ENCODE peak calls at places on chromosome 20, in nine cellular contexts. B is ovary; A is choroid plexus epithelial cell; O is lower lobe of right lung; U is CD8-positive, alpha-beta T cell; V is WTC11; J is neural crest cell; L is transverse colon; N is AG09319. Q is an unnamed sample.

GRCh38 chr20:12177657-12178293 is 260.1 kb downstream of the BTBD3 start:
- DNase-seq in B (no peak), A (no peak), O (no peak), U (no peak), V (no peak), J (no peak), L (peak; percentile 79), N (no peak), Q (no peak)

GRCh38 chr20:38844963-38845362 is 39.5 kb downstream of the PPP1R16B start:
- DNase-seq in B (no peak), A (no peak), O (no peak), U (no peak), V (no peak), J (no peak), L (no peak), N (no peak), Q (no peak)

GRCh38 chr20:48823960-48824497 is 3.8 kb downstream of the PREX1 start:
- DNase-seq in B (no peak), A (peak; percentile 63), O (no peak), U (peak; percentile 59), V (no peak), J (no peak), L (no peak), N (peak; percentile 42), Q (no peak)

GRCh38 chr20:47133809-47134456 is 222.6 kb downstream of the ZMYND8 start:
- DNase-seq in B (no peak), A (peak; percentile 88), O (no peak), U (no peak), V (no peak), J (no peak), L (no peak), N (no peak), Q (no peak)

GRCh38 chr20:60453847-60454246 is 495.6 kb downstream of the CDH26 start:
- DNase-seq in B (no peak), A (no peak), O (no peak), U (no peak), V (peak; percentile 65), J (no peak), L (no peak), N (no peak), Q (no peak)

GRCh38 chr20:46701986-46702385 is 7.5 kb upstream of the SLC2A10 start:
- DNase-seq in B (no peak), A (no peak), O (no peak), U (no peak), V (no peak), J (no peak), L (no peak), N (no peak), Q (no peak)

GRCh38 chr20:51928931-51929330 is 126.6 kb upstream of the SALL4 start:
- DNase-seq in B (no peak), A (no peak), O (no peak), U (no peak), V (no peak), J (no peak), L (no peak), N (no peak), Q (no peak)

GRCh38 chr20:21562656-21563055 is 48.8 kb upstream of the NKX2-2 start:
- DNase-seq in B (no peak), A (no peak), O (no peak), U (no peak), V (no peak), J (no peak), L (no peak), N (no peak), Q (no peak)

GRCh38 chr20:51158226-51158625 is 135.3 kb upstream of the KCNG1 start:
- DNase-seq in B (no peak), A (no peak), O (no peak), U (no peak), V (no peak), J (no peak), L (no peak), N (no peak), Q (no peak)

GRCh38 chr20:12966468-12967085 is 42.2 kb upstream of the SPTLC3 start:
- DNase-seq in B (no peak), A (peak; percentile 87), O (no peak), U (no peak), V (no peak), J (no peak), L (no peak), N (peak; percentile 10), Q (no peak)

GRCh38 chr20:49853640-49854039 is 41.0 kb downstream of the SLC9A8 start:
- DNase-seq in B (no peak), A (peak; percentile 89), O (no peak), U (no peak), V (peak; percentile 30), J (peak; percentile 30), L (no peak), N (no peak), Q (no peak)

GRCh38 chr20:10131612-10132345 is 86.9 kb upstream of the SNAP25 start:
- DNase-seq in B (peak; percentile 69), A (peak; percentile 80), O (no peak), U (no peak), V (peak; percentile 24), J (no peak), L (peak; percentile 20), N (peak; percentile 31), Q (no peak)

GRCh38 chr20:10790013-10790412 is 116.2 kb upstream of the JAG1 start:
- DNase-seq in B (no peak), A (no peak), O (no peak), U (no peak), V (no peak), J (no peak), L (no peak), N (no peak), Q (no peak)

DNA sequence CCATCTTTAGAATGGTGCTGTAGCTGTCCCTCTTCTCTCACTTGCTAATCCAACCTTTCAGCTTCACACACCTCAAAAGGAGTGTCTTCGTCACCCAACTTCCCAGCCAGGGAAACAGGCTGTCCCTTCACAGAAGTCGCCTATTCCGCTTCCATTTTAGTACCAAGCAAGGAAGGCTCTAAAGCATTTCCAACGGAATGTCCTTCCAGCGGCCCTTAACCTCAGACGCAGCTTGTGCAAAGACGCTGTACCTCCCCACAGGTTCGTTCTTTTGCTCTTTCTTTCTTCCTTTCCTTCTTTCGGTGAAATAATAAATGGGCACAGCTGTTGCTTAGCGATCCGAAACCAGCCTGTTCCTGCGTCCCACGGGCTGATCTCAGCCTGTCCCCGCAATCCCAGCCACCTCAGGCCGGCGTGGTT is 1.5 kb downstream of the PTPRT start:
- DNase-seq in B (no peak), A (no peak), O (no peak), U (no peak), V (no peak), J (no peak), L (no peak), N (no peak), Q (no peak)
- TF ChIP-seq CTCF in B (no peak), A (no peak), O (no peak), U (no peak), V (no peak), J (no peak), L (no peak), N (no peak), Q (no peak)

DNA sequence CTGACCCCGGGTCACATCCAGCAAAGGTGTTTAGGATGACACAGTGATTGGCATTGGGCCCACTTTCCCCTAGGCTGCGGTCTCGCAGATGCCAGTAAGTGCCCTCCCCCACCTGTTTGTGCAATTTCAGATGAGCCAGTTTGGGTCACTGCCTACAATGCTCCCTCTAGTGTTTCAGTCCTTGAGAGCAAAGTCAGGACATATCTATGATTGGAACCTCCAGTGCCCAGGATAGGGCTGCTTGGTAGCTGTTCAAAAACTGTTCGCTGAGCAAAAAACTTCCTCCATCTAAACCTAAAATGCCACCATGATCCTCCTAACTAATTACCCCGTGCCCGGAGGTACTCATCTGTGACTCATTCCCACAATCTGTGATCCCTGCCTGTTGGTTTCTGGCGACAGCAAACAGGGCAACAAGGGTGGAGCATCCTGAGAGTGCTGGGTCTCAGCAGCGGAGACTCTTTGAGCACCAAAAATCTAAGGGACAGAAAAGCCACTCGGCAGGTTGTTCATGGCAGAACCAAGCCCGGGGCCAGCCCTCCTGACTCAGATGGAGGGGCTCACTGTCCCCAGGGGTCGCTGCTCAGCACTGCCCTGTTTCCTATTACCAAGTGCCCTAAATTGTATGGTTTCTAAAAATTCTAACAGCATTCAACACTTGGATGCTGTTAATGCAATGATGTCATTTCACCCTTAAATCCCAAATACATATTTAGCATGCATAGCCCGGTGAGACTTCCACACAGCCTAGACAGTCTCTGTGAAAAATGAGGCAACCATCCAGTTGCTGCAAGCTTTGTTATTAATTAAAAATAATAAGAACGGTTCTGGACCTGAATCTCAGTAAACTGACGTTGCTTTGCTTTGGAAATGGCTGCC is 5.0 kb downstream of the VSX1 start:
- DNase-seq in B (no peak), A (no peak), O (no peak), U (no peak), V (no peak), J (no peak), L (peak; percentile 53), N (no peak), Q (peak; percentile 7)
- TF ChIP-seq CTCF in B (no peak), A (peak; percentile 47), O (no peak), U (no peak), V (no peak), J (peak; percentile 24), L (no peak), N (peak; percentile 13), Q (peak; percentile 10)

DNA sequence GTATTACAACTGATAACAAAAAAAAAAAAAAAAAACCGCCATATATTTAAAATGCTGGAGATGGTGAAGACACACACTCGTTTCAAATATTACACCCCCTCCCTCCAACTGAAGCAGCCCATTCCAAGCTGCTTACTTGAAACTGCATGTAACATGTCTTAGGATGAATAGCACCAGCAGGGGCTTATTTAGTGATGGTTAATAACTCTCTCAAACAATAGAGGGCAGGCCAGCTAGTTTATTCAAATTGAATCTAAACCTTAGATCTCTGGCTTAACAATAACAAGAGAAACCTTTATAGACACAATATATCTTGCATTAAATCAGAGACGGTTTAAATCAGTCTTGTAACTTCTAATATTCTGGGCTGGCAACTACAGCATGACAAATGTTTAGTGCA is 9.3 kb upstream of the JPH2 start:
- DNase-seq in B (no peak), A (peak; percentile 39), O (no peak), U (no peak), V (no peak), J (no peak), L (no peak), N (no peak), Q (no peak)
- TF ChIP-seq CTCF in B (no peak), A (peak; percentile 26), O (no peak), U (no peak), V (no peak), J (peak; percentile 33), L (no peak), N (peak; percentile 5), Q (no peak)

GRCh38 chr20:37011147-37011546 is 59.6 kb upstream of the SAMHD1 start:
- DNase-seq in B (no peak), A (no peak), O (no peak), U (no peak), V (no peak), J (no peak), L (no peak), N (no peak), Q (no peak)

DNA sequence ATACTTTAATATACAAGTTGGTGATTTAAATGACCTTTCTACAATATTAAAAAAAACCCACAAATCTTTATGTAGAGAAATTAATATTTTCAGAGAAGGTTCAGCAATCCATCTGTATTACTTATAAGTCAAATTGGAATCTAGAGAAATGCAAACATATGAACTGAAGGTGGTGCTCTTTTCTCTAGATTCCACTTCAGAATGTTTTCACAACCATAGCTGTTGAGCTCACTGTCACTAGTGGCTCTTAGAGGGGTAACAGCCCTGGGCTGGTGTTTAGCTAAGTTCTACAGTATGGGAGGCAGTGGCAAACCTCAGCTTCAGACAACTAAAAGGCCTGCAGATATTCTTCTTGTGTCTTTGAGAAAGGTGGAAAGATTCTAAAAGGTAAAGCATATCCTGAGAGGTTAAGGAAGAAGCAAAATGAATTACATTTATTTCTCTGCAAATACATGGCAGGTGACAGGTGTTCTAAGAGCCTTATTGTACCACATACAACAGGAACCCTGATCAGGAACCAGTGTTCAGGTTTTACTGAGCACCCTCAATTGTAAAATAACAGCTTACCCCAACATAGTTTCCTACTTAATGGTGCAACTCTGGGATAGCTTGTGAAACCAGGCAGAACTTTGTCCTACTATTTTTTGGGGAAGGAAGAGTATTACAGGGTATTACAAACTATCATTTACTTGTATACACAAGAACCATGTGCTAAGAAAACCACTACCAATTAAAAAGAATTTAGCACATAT is 56.6 kb upstream of the SAMHD1 start:
- DNase-seq in B (no peak), A (peak; percentile 83), O (no peak), U (peak; percentile 20), V (no peak), J (no peak), L (no peak), N (no peak), Q (no peak)
- TF ChIP-seq CTCF in B (no peak), A (peak; percentile 53), O (peak; percentile 25), U (peak; percentile 71), V (no peak), J (no peak), L (peak; percentile 11), N (peak; percentile 18), Q (no peak)

Q was measured in progenitor cell of endocrine pancreas.